ENCODE peak calls at places on chromosomes 11 and 22, in four cellular contexts. P, W, N and R are unnamed samples. For H3K27me3, the result is how much of the 10 kb centered on the place peaks cover.

GRCh38 chr11:38759394-38759793 is 2161.4 kb upstream of the RAG2 start:
- ATAC-seq in P (no peak), W (no peak), N (no peak), R (no peak)

GRCh38 chr11:96309001-96309642 is 33.9 kb downstream of the MAML2 start:
- ATAC-seq in P (no peak), W (no peak), N (no peak), R (no peak)

GRCh38 chr22:19871023-19871844 is 16.6 kb upstream of the GNB1L start:
- ATAC-seq in P (no peak), W (no peak), N (no peak), R (no peak)

GRCh38 chr11:57641426-57641825 is 8.3 kb downstream of the YPEL4 start:
- ATAC-seq in P (no peak), W (no peak), N (no peak), R (no peak)

GRCh38 chr11:67098799-67099198 is 20.3 kb upstream of the KDM2A start:
- ATAC-seq in P (peak), W (peak), N (no peak), R (no peak)

GRCh38 chr11:116188350-116188749 is 584.4 kb downstream of the BUD13 start:
- ATAC-seq in P (no peak), W (no peak), N (no peak), R (no peak)

GRCh38 chr11:113372317-113372716 is 15.3 kb upstream of the ANKK1 start:
- ATAC-seq in P (no peak), W (no peak), N (no peak), R (no peak)

GRCh38 chr11:68298659-68299516 is 13.5 kb upstream of the LRP5 start:
- ATAC-seq in P (peak), W (no peak), N (peak), R (peak)

GRCh38 chr22:48369789-48370507 is 1457.7 kb downstream of the BRD1 start:
- ATAC-seq in P (no peak), W (no peak), N (peak), R (no peak)

GRCh38 chr11:12318791-12319733 is 58.3 kb upstream of the PARVA start:
- ATAC-seq in P (no peak), W (no peak), N (no peak), R (peak)

GRCh38 chr22:50544746-50545253 is 899 bp upstream of the KLHDC7B start:
- ATAC-seq in P (no peak), W (no peak), N (peak), R (no peak)

GRCh38 chr11:65834202-65834601 is 439 bp downstream of the SNX32 start:
- ATAC-seq in P (no peak), W (no peak), N (no peak), R (no peak)

GRCh38 chr11:94144233-94144632 is 15.6 kb downstream of the PANX1 start:
- ATAC-seq in P (no peak), W (no peak), N (no peak), R (no peak)

GRCh38 chr11:11602011-11602410 is 19.8 kb downstream of the GALNT18 start:
- ATAC-seq in P (no peak), W (no peak), N (no peak), R (no peak)

GRCh38 chr11:118437736-118438125 is 1.4 kb downstream of the KMT2A start:
- ATAC-seq in P (no peak), W (no peak), N (no peak), R (no peak)

GRCh38 chr11:400241-400729 is 6.3 kb downstream of the PKP3 start:
- ATAC-seq in P (no peak), W (no peak), N (no peak), R (no peak)

GRCh38 chr11:112087212-112087611 is 539 bp downstream of the SDHD start:
- ATAC-seq in P (peak), W (peak), N (peak), R (no peak)

GRCh38 chr11:36086366-36086765 is 142.5 kb downstream of the LDLRAD3 start:
- ATAC-seq in P (no peak), W (no peak), N (no peak), R (no peak)

GRCh38 chr11:792873-793272 is 3.0 kb upstream of the CEND1 start:
- ATAC-seq in P (no peak), W (no peak), N (no peak), R (no peak)

GRCh38 chr11:64148917-64149617 is 16.8 kb downstream of the MACROD1 start:
- ATAC-seq in P (no peak), W (no peak), N (no peak), R (no peak)

GRCh38 chr11:41383768-41384167 is 75.7 kb downstream of the LRRC4C start:
- ATAC-seq in P (no peak), W (no peak), N (no peak), R (no peak)

GRCh38 chr11:36578458-36578857 is 10.7 kb downstream of the RAG1 start:
- ATAC-seq in P (no peak), W (no peak), N (no peak), R (no peak)

GRCh38 chr22:35947794-35948425 is 80.7 kb downstream of the RBFOX2 start:
- ATAC-seq in P (no peak), W (no peak), N (no peak), R (no peak)

GRCh38 chr22:46797355-46797754 is 34.9 kb downstream of the TBC1D22A start:
- ATAC-seq in P (no peak), W (no peak), N (no peak), R (no peak)

GRCh38 chr22:34798605-34799004 is 267.4 kb upstream of the ISX start:
- ATAC-seq in P (no peak), W (peak), N (no peak), R (no peak)

GRCh38 chr22:20531404-20532181 is 24.2 kb downstream of the MED15 start:
- ATAC-seq in P (peak), W (peak), N (peak), R (peak)

GRCh38 chr11:43947003-43947500 is 4.6 kb downstream of the C11orf96 start:
- ATAC-seq in P (peak), W (no peak), N (peak), R (no peak)

GRCh38 chr11:16632295-16633200 is 105.9 kb upstream of the C11orf58 start:
- ATAC-seq in P (no peak), W (no peak), N (no peak), R (no peak)

GRCh38 chr11:101188173-101188572 is 58.6 kb upstream of the PGR start:
- ATAC-seq in P (no peak), W (no peak), N (no peak), R (no peak)

GRCh38 chr22:43153916-43154315 is 2.6 kb downstream of the TSPO start:
- ATAC-seq in P (no peak), W (no peak), N (no peak), R (no peak)

GRCh38 chr11:112229746-112230433 is 3.7 kb downstream of the PTS start:
- ATAC-seq in P (no peak), W (no peak), N (no peak), R (no peak)

GRCh38 chr11:95668113-95668512 is 121.5 kb downstream of the FAM76B start:
- ATAC-seq in P (no peak), W (no peak), N (no peak), R (no peak)

GRCh38 chr11:46277623-46278386 is at the start of gene CREB3L1:
- ATAC-seq in P (no peak), W (peak), N (peak), R (no peak)

GRCh38 chr22:39243443-39244072 is 1.2 kb downstream of the PDGFB start:
- ATAC-seq in P (no peak), W (peak), N (peak), R (no peak)

GRCh38 chr22:39241632-39242388 is 3.0 kb downstream of the PDGFB start:
- ATAC-seq in P (no peak), W (no peak), N (peak), R (no peak)

GRCh38 chr22:39242809-39243442 is 1.9 kb downstream of the PDGFB start:
- ATAC-seq in P (peak), W (no peak), N (peak), R (no peak)

GRCh38 chr22:39240841-39241631 is 3.7 kb downstream of the PDGFB start:
- ATAC-seq in P (peak), W (peak), N (peak), R (peak)

DNA sequence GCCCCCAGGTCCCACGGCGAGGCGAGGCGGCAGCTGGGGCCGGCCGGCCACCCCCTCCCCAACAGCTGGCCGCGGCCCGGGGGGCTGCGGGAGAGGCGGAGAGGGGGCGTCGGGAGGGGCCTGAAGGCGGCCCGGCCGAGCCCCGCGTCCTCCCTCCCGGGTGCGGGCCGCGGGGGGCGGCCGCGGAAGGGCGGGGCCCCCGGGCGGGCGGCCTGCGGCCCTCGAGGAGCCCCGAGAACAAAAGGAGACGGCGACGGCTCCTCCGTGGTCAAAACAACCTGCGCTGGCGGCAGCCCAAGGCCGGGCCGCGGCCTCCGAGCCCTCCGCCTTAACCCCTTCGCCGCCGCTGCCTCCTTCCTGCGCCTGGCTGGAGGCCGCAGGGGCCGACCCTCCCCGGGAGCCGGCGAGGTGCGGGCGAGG is 2.4 kb downstream of the PDGFB start:
- ATAC-seq in P (no peak), W (no peak), N (no peak), R (no peak)
- H3K27me3 ChIP-seq in P (under half), W (under half), N (under half), R (half or more)

GRCh38 chr22:39917776-39918493 is 17.1 kb downstream of the GRAP2 start:
- ATAC-seq in P (no peak), W (no peak), N (no peak), R (no peak)
- H3K27me3 ChIP-seq in P (under half), W (under half), N (under half), R (under half)

GRCh38 chr11:130426223-130427048 is 2.0 kb downstream of the ADAMTS8 start:
- ATAC-seq in P (no peak), W (no peak), N (no peak), R (no peak)
- H3K27me3 ChIP-seq in P (under half), W (under half), N (half or more), R (under half)

DNA sequence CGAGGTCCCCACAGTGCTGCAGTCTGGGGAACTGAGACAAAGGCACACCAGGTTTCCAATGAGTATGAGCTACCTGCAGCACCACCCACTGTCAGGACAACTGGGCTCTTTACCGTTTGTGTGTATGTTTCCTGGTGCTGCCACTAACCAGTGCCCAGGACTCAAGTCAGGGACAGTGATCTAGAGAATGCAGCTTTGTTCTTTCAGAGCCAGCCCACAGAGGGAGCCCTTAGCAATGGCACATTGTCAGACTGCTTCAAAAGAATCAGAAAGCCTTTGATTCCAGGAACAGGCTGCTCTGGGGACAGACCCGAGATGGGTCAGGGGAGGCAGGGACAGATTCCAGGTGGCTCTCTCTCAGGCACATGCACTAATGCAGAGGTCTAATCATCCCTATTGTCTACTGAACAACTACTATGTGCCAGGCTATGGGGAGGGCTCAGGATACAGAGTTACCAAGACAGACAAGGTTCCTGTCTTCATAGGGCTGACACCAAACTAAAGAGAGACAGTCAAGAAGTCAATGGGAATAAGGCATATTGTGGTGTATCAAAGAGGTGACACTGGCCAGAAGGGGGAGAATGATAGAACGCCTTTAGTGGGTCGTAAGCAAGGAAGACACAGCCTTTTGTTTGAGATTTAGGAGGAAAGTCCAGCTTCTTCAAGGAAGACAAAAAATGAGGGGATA is 103.7 kb downstream of the VPREB1 start:
- ATAC-seq in P (no peak), W (no peak), N (no peak), R (no peak)
- H3K27me3 ChIP-seq in P (under half), W (under half), N (under half), R (half or more)

DNA sequence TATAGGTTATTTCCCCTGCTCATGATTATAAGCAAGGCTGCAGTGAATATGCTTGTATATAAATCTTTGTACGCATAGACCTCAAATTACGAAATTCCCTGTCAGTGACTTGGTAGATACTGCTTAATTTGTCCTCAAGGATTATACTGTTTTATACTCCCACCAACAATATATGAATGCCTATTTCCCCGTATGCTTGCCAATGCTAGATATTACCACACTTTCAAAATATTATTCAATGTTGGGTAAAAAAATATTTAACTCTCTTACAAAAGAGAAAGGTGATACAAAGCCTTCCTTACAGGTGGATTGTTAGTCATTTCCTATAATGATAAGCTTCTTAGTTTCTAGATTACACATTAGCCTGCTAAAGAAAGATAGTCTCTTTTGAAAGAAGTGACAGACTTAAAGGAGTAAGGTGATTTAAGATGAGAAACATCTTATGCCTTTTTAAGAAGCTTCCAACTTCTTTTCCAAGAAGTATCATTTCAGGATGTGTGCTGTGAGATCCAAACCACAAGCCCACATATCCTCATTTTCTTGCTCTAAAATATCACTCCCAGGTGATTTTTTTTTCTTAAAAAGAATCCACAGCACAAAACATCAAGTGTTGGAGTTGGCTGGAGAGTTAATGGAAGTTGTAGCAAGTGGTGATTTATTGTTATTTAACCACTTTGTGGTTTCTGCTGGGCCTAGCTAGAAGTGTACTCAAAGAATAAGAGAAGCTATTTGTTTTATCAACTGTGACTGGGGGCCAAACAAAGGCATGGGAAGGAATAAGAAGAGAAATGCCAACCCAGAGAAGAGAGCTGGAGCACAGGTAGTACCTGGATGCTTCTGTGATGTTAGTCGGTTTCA is 59.2 kb downstream of the BARX2 start:
- ATAC-seq in P (no peak), W (no peak), N (no peak), R (no peak)
- H3K27me3 ChIP-seq in P (under half), W (under half), N (under half), R (under half)

GRCh38 chr11:122981388-122982264 is at the start of gene BSX:
- ATAC-seq in P (peak), W (peak), N (peak), R (no peak)

GRCh38 chr11:122979103-122979814 is 2.4 kb downstream of the BSX start:
- ATAC-seq in P (no peak), W (no peak), N (no peak), R (no peak)

GRCh38 chr11:122977455-122978302 is 4.0 kb downstream of the BSX start:
- ATAC-seq in P (no peak), W (no peak), N (no peak), R (no peak)

GRCh38 chr11:122978303-122978620 is 3.4 kb downstream of the BSX start:
- ATAC-seq in P (no peak), W (no peak), N (no peak), R (no peak)

GRCh38 chr11:122979815-122980656 is 1.6 kb downstream of the BSX start:
- ATAC-seq in P (no peak), W (no peak), N (no peak), R (no peak)
- H3K27me3 ChIP-seq in P (under half), W (under half), N (half or more), R (half or more)

DNA sequence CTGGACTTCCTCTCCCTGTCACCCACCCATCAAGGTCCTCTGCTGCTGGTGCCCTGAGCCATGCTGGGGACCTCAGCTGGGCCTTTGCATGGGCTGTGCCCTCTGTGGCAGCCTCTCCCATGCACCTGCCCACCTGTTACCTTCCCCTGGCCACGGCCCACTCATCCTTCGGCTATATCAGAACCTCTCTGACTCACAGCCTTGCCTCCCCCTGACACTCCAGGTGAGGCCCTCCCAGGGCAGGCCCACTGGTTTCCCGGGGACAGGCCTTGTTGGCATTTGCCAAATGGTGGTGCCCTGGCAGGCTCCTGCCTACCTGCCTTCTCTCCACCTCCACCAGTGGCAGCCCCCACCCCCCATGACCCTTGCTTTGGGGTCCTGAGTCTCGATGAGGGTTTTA is 73.7 kb upstream of the PRR5 start:
- ATAC-seq in P (no peak), W (no peak), N (no peak), R (no peak)
- H3K27me3 ChIP-seq in P (under half), W (under half), N (under half), R (under half)

DNA sequence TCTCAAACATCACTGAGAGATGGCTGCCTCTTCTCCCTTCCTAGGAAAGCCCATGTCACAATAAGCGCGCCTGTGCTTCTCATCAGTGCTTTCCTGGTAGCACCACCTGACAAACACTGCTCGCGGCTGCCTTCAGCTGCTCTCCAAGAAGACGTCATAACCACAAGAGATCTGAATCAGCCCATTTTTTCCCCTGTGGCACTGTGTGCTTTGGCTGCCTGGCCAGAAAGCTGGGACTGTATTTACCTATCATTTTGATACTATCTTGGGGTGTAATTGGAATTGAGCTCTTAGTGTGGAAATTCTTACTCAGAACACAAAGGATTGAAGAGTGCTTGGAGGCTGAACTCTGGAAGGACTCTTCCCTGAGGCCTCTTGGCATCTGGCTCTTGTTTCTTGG is 50.3 kb upstream of the EHF start:
- ATAC-seq in P (no peak), W (no peak), N (peak), R (no peak)
- H3K27me3 ChIP-seq in P (under half), W (under half), N (under half), R (half or more)

GRCh38 chr22:17373839-17374238 is 4.6 kb downstream of the CECR2 start:
- ATAC-seq in P (no peak), W (no peak), N (no peak), R (no peak)
- H3K27me3 ChIP-seq in P (under half), W (under half), N (under half), R (under half)